ENCODE peak calls at places on chromosomes 16 and 17, in five cellular contexts. One of them, this sample, is unnamed.

GRCh38 chr16:53053967-53054669 is 673 bp upstream of the CHD9 start:
- DNase-seq in ureter: peak; percentile 65
- DNase-seq in stimulated activated CD8-positive, alpha-beta memory T cell treated with anti-CD3 and anti-CD28 coated beads, Interleukin-2, amount 100 ng/mL, for 1 hour: no peak
- DNase-seq in DMS153: no peak
- DNase-seq in NCI-H2081: no peak
- DNase-seq in this sample: no peak

GRCh38 chr17:4950075-4950756 is 703 bp upstream of the ENO3 start:
- DNase-seq in ureter: peak; percentile 74
- DNase-seq in stimulated activated CD8-positive, alpha-beta memory T cell treated with anti-CD3 and anti-CD28 coated beads, Interleukin-2, amount 100 ng/mL, for 1 hour: no peak
- DNase-seq in DMS153: no peak
- DNase-seq in NCI-H2081: no peak
- DNase-seq in this sample: no peak

GRCh38 chr17:40548982-40549680 is 16.1 kb downstream of the CCR7 start:
- DNase-seq in ureter: peak; percentile 84
- DNase-seq in stimulated activated CD8-positive, alpha-beta memory T cell treated with anti-CD3 and anti-CD28 coated beads, Interleukin-2, amount 100 ng/mL, for 1 hour: no peak
- DNase-seq in DMS153: peak; percentile 78
- DNase-seq in NCI-H2081: no peak
- DNase-seq in this sample: no peak

GRCh38 chr17:61015966-61016365 is 338.3 kb downstream of the BCAS3 start:
- DNase-seq in ureter: no peak
- DNase-seq in stimulated activated CD8-positive, alpha-beta memory T cell treated with anti-CD3 and anti-CD28 coated beads, Interleukin-2, amount 100 ng/mL, for 1 hour: no peak
- DNase-seq in DMS153: no peak
- DNase-seq in NCI-H2081: no peak
- DNase-seq in this sample: no peak

GRCh38 chr17:44084131-44084538 is 13.6 kb downstream of the G6PC3 start:
- DNase-seq in ureter: no peak
- DNase-seq in stimulated activated CD8-positive, alpha-beta memory T cell treated with anti-CD3 and anti-CD28 coated beads, Interleukin-2, amount 100 ng/mL, for 1 hour: no peak
- DNase-seq in DMS153: no peak
- DNase-seq in NCI-H2081: peak; percentile 27
- DNase-seq in this sample: no peak

GRCh38 chr16:80614908-80615696 is 74.3 kb downstream of the DYNLRB2 start:
- DNase-seq in ureter: peak; percentile 9
- DNase-seq in stimulated activated CD8-positive, alpha-beta memory T cell treated with anti-CD3 and anti-CD28 coated beads, Interleukin-2, amount 100 ng/mL, for 1 hour: no peak
- DNase-seq in DMS153: no peak
- DNase-seq in NCI-H2081: no peak
- DNase-seq in this sample: no peak

GRCh38 chr17:29592850-29593545 is at the start of gene ANKRD13B:
- DNase-seq in ureter: no peak
- DNase-seq in stimulated activated CD8-positive, alpha-beta memory T cell treated with anti-CD3 and anti-CD28 coated beads, Interleukin-2, amount 100 ng/mL, for 1 hour: no peak
- DNase-seq in DMS153: peak; percentile 24
- DNase-seq in NCI-H2081: peak; percentile 64
- DNase-seq in this sample: no peak

GRCh38 chr16:19396555-19397011 is 21.1 kb upstream of the TMC5 start:
- DNase-seq in ureter: peak; percentile 78
- DNase-seq in stimulated activated CD8-positive, alpha-beta memory T cell treated with anti-CD3 and anti-CD28 coated beads, Interleukin-2, amount 100 ng/mL, for 1 hour: no peak
- DNase-seq in DMS153: peak; percentile 98
- DNase-seq in NCI-H2081: peak; percentile 63
- DNase-seq in this sample: no peak

GRCh38 chr17:76924345-76925332 is 56.4 kb downstream of the MGAT5B start:
- DNase-seq in ureter: no peak
- DNase-seq in stimulated activated CD8-positive, alpha-beta memory T cell treated with anti-CD3 and anti-CD28 coated beads, Interleukin-2, amount 100 ng/mL, for 1 hour: no peak
- DNase-seq in DMS153: peak; percentile 75
- DNase-seq in NCI-H2081: no peak
- DNase-seq in this sample: no peak

This sample was measured in pons.